ENCODE peak calls at places on chromosome 7, in seven cellular contexts. G is spleen, Y is HCT116, H is Panc1, D is SK-N-SH, M is sigmoid colon, X is H1. S is an unnamed sample.

GRCh38 chr7:112874909-112875308 is 84.7 kb upstream of the TMEM168 start:
- DNase-seq in G (no peak), Y (no peak), H (no peak), D (no peak), M (no peak), X (no peak), S (no peak)

GRCh38 chr7:156820445-156821063 is 72.4 kb downstream of the LMBR1 start:
- DNase-seq in G (no peak), Y (no peak), H (no peak), D (no peak), M (no peak), X (no peak), S (no peak)

GRCh38 chr7:131212114-131212513 is 115.6 kb upstream of the MKLN1 start:
- DNase-seq in G (no peak), Y (no peak), H (no peak), D (no peak), M (no peak), X (no peak), S (peak)

GRCh38 chr7:50962962-50963374 is 180.3 kb upstream of the GRB10 start:
- DNase-seq in G (no peak), Y (peak), H (no peak), D (no peak), M (peak), X (no peak), S (peak)

GRCh38 chr7:130912910-130913720 is 179.1 kb upstream of the KLF14 start:
- DNase-seq in G (peak), Y (peak), H (peak), D (no peak), M (peak), X (no peak), S (peak)

GRCh38 chr7:134995239-134996096 is 9.2 kb downstream of the AGBL3 start:
- DNase-seq in G (no peak), Y (no peak), H (no peak), D (no peak), M (no peak), X (no peak), S (no peak)

GRCh38 chr7:17965600-17965999 is 25.3 kb upstream of the SNX13 start:
- DNase-seq in G (no peak), Y (no peak), H (no peak), D (no peak), M (no peak), X (no peak), S (peak)

GRCh38 chr7:75033064-75033463 is 40.5 kb downstream of the RCC1L start:
- DNase-seq in G (no peak), Y (no peak), H (no peak), D (peak), M (no peak), X (peak), S (no peak)

GRCh38 chr7:19410096-19410495 is 264.9 kb upstream of the FERD3L start:
- DNase-seq in G (no peak), Y (no peak), H (no peak), D (no peak), M (no peak), X (no peak), S (no peak)

GRCh38 chr7:66736892-66737291 is 3.6 kb upstream of the RABGEF1 start:
- DNase-seq in G (no peak), Y (no peak), H (no peak), D (no peak), M (no peak), X (no peak), S (no peak)

GRCh38 chr7:75056476-75056875 is 17.1 kb downstream of the RCC1L start:
- DNase-seq in G (no peak), Y (no peak), H (no peak), D (no peak), M (peak), X (no peak), S (no peak)

GRCh38 chr7:118245267-118246040 is 20.9 kb downstream of the ANKRD7 start:
- DNase-seq in G (no peak), Y (no peak), H (no peak), D (peak), M (no peak), X (no peak), S (no peak)

GRCh38 chr7:35026154-35026553 is 11.1 kb downstream of the DPY19L1 start:
- DNase-seq in G (no peak), Y (peak), H (no peak), D (no peak), M (no peak), X (no peak), S (no peak)

GRCh38 chr7:81869670-81870069 is 99.8 kb upstream of the HGF start:
- DNase-seq in G (no peak), Y (no peak), H (no peak), D (no peak), M (no peak), X (no peak), S (no peak)

GRCh38 chr7:156174428-156174827 is 362.2 kb upstream of the SHH start:
- DNase-seq in G (no peak), Y (no peak), H (no peak), D (no peak), M (no peak), X (no peak), S (no peak)

GRCh38 chr7:50367570-50367969 is 63.1 kb downstream of the IKZF1 start:
- DNase-seq in G (no peak), Y (no peak), H (no peak), D (no peak), M (no peak), X (no peak), S (no peak)

GRCh38 chr7:44065431-44066110 is at the start of gene PGAM2:
- DNase-seq in G (peak), Y (no peak), H (no peak), D (peak), M (peak), X (no peak), S (no peak)

GRCh38 chr7:51226042-51226755 is 90.4 kb downstream of the COBL start:
- DNase-seq in G (no peak), Y (no peak), H (no peak), D (no peak), M (no peak), X (no peak), S (no peak)

GRCh38 chr7:113824117-113824823 is 94.5 kb downstream of the PPP1R3A start:
- DNase-seq in G (no peak), Y (no peak), H (no peak), D (no peak), M (no peak), X (no peak), S (no peak)

GRCh38 chr7:78083466-78084120 is 285.0 kb downstream of the PHTF2 start:
- DNase-seq in G (no peak), Y (no peak), H (no peak), D (no peak), M (no peak), X (no peak), S (no peak)

GRCh38 chr7:157432541-157432956 is 95.7 kb downstream of the DNAJB6 start:
- DNase-seq in G (peak), Y (peak), H (peak), D (peak), M (peak), X (peak), S (no peak)

GRCh38 chr7:87216701-87217508 is 2.6 kb downstream of the TMEM243 start:
- DNase-seq in G (no peak), Y (no peak), H (no peak), D (no peak), M (no peak), X (no peak), S (peak)

GRCh38 chr7:2947381-2947780 is 96.3 kb downstream of the CARD11 start:
- DNase-seq in G (no peak), Y (no peak), H (no peak), D (no peak), M (peak), X (no peak), S (no peak)

GRCh38 chr7:80552304-80552703 is 40.4 kb upstream of the GNAT3 start:
- DNase-seq in G (no peak), Y (no peak), H (no peak), D (no peak), M (no peak), X (no peak), S (no peak)

GRCh38 chr7:141158562-141158961 is 84.7 kb downstream of the TMEM178B start:
- DNase-seq in G (no peak), Y (peak), H (peak), D (no peak), M (peak), X (no peak), S (no peak)

GRCh38 chr7:130180571-130180971 is 24.6 kb downstream of the TMEM209 start:
- DNase-seq in G (no peak), Y (no peak), H (peak), D (no peak), M (no peak), X (no peak), S (no peak)

GRCh38 chr7:32092346-32092745 is 22.1 kb upstream of the PDE1C start:
- DNase-seq in G (no peak), Y (no peak), H (no peak), D (no peak), M (no peak), X (no peak), S (no peak)

GRCh38 chr7:4227105-4228010 is 454.7 kb upstream of the FOXK1 start:
- DNase-seq in G (peak), Y (no peak), H (no peak), D (no peak), M (no peak), X (no peak), S (no peak)

GRCh38 chr7:1899201-1899600 is 229.1 kb downstream of the ELFN1 start:
- DNase-seq in G (no peak), Y (no peak), H (no peak), D (peak), M (no peak), X (no peak), S (no peak)

GRCh38 chr7:1897076-1897860 is 227.2 kb downstream of the ELFN1 start:
- DNase-seq in G (no peak), Y (no peak), H (no peak), D (no peak), M (no peak), X (no peak), S (no peak)

GRCh38 chr7:1899951-1900762 is 230.1 kb downstream of the ELFN1 start:
- DNase-seq in G (peak), Y (no peak), H (no peak), D (peak), M (no peak), X (no peak), S (no peak)

GRCh38 chr7:1897861-1898627 is 228.0 kb downstream of the ELFN1 start:
- DNase-seq in G (no peak), Y (no peak), H (no peak), D (no peak), M (no peak), X (no peak), S (no peak)

DNA sequence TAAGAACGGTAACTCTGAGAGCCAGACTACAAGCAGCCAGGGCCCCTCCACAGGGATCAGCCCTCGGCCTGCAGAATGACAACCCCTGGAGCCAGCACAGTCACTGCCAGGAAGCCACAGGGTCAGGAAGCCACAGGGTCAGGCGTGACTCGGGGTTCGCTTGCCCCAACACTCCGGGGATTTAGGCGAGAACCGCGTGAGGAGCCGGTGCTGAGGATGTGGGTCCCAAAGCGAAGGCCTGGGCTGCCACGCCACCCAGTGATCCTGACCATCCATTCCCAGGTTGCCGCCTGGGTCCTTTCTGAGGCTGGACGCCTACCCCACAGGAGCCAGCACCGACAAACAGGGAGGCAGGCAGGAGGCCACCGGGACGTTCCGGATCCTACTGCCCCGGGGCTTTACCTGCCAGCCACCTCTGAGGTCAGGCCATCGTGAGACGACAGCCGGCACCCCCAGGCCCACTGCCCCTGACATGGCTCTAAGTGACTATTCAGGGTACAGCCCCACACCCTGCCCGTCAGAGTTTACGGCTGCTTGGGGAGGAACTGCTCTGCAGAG is 228.6 kb downstream of the ELFN1 start:
- DNase-seq in G (no peak), Y (no peak), H (no peak), D (no peak), M (no peak), X (no peak), S (no peak)
- TF ChIP-seq POLR2AphosphoS5 in G (no peak), Y (no peak), H (no peak), D (no peak), M (no peak), X (no peak), S (no peak)

GRCh38 chr7:101687791-101688182 is 58.7 kb upstream of the MYL10 start:
- DNase-seq in G (no peak), Y (no peak), H (no peak), D (peak), M (no peak), X (no peak), S (no peak)
- H3K4me3 ChIP-seq in G (no peak), Y (peak), H (peak), D (no peak), M (no peak), X (no peak), S (no peak)

DNA sequence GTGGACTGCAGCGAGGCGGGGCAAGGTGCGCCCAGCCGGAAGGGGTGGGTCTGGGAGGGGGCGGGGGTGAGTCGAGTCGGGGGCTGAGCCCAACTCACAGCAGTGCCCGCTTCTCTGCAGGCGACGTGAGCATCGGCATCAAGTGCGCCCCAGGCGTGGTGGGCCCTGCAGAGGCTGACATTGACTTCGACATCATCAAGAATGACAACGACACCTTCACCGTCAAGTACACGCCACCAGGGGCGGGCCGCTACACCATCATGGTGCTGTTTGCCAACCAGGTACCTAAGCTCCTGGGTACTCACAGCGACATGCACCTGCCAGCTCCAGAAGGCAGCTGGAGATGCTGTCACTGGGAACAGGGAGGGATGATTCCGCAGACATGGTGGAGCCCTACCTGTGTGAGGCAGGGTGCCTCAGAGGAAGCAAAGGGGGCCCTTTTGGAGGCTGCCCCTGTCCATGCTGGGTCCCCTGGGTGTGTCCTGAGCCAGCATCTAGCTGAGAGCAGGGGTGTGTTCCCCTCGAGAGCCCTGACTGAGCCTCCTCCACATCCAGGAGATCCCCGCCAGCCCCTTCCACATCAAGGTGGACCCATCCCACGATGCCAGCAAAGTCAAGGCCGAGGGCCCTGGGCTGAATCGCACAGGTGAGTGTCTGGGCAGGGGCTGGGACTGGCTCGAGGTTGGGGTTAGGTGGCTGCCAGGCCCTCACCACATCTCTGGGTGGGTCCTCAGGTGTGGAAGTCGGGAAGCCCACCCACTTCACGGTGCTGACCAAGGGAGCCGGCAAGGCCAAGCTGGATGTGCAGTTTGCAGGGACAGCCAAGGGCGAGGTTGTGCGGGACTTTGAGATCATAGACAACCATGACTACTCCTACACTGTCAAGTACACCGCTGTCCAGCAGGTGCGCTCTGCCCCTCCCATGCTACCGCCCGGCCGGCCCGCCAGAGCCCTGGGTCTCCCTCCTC is 12.8 kb downstream of the FLNC start:
- DNase-seq in G (no peak), Y (no peak), H (no peak), D (no peak), M (no peak), X (no peak), S (no peak)
- TF ChIP-seq POLR2AphosphoS5 in G (no peak), Y (no peak), H (no peak), D (no peak), M (no peak), X (no peak), S (no peak)

DNA sequence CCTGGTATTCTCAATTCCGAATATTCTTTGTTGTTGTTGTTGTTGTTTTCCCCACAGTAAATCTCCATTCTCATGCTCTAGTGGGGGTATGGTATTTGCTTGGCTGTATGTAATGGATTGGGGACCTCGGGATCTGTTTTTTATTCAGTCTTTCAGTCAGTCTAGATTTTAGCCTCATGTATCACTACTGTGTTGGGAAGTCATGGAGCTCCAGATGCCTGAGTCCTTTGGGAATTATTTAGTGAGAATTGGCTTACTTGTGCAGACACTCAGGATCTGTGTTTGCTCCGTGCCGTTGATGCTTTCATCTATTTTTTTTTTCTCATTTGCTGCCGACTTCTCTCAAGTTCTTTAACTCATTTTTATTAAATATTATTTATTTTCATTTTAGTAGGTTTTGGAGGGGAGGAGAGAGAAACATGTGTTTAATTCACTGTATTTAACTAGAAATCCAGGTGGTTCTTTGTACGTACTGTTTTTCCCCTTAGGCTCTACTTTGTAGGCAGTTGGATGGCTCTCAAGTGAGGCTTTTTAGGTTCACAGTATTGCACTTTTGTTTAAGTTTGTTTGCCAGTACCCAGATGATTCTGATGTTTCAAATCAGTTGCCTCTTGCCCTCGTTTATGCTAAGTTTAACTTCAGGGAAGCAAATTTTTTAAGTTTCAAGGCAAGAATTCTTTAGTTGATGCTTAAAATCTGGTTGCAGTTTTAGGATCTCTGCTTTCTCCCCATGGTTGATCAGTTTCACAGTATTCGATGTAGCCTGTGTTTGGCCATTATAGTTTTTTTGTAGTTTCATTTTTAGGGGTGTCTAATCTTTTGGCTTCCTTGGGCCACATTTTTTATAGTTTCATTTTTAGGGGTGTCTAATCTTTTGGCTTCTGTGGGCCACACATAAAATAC is 36.9 kb downstream of the ZNRF2 start:
- DNase-seq in G (no peak), Y (no peak), H (no peak), D (no peak), M (no peak), X (no peak), S (no peak)
- H3K4me3 ChIP-seq in G (peak), Y (no peak), H (peak), D (peak), M (peak), X (no peak), S (no peak)

S was measured in endothelial cell of umbilical vein.